ENCODE peak calls at places on chromosome 12, in five cellular contexts. F is psoas muscle; N is iris pigment epithelial cell; G is astrocyte of the spinal cord; E is stimulated activated CD8-positive, alpha-beta memory T cell treated with anti-CD3 and anti-CD28 coated beads, Interleukin-4, amount 100 ng/mL, for 1 hour. M is an unnamed sample.

GRCh38 chr12:13234045-13234641 is 37.6 kb downstream of the EMP1 start:
- DNase-seq in F (no peak), N (peak; percentile 63), G (peak; percentile 69), E (no peak), M (no peak)

GRCh38 chr12:116863275-116863767 is 17.9 kb downstream of the HRK start:
- DNase-seq in F (no peak), N (peak; percentile 48), G (no peak), E (no peak), M (no peak)

GRCh38 chr12:10740182-10740581 is 17.1 kb upstream of the YBX3 start:
- DNase-seq in F (no peak), N (no peak), G (no peak), E (no peak), M (no peak)

GRCh38 chr12:56431850-56432249 is 17.4 kb downstream of the TIMELESS start:
- DNase-seq in F (no peak), N (peak; percentile 72), G (no peak), E (no peak), M (no peak)

GRCh38 chr12:53928054-53928879 is 10.4 kb upstream of the HOXC13 start:
- DNase-seq in F (peak; percentile 40), N (no peak), G (no peak), E (no peak), M (no peak)

GRCh38 chr12:92121826-92122225 is 23.8 kb downstream of the BTG1 start:
- DNase-seq in F (no peak), N (no peak), G (no peak), E (no peak), M (no peak)

GRCh38 chr12:106739318-106739717 is 35.2 kb upstream of the RIC8B start:
- DNase-seq in F (no peak), N (peak; percentile 8), G (no peak), E (no peak), M (no peak)

GRCh38 chr12:27177716-27178115 is 66.4 kb upstream of the STK38L start:
- DNase-seq in F (no peak), N (peak; percentile 92), G (peak; percentile 82), E (no peak), M (no peak)

GRCh38 chr12:45343269-45344051 is 127.6 kb downstream of the ANO6 start:
- DNase-seq in F (no peak), N (peak; percentile 62), G (peak; percentile 32), E (no peak), M (no peak)

M was measured in right lobe of liver.